ENCODE peak calls at places on chromosomes 12 and 14, in six cellular contexts. T, M, I, G, P and O are unnamed samples.

GRCh38 chr12:124539084-124540041 is 28.0 kb downstream of the NCOR2 start:
- DNase-seq in G (no peak), T (no peak), P (no peak), M (no peak), I (no peak), O (no peak)

GRCh38 chr12:116037941-116038837 is 239.3 kb downstream of the MED13L start:
- DNase-seq in P (peak), T (no peak), G (no peak), M (no peak), I (no peak), O (no peak)

GRCh38 chr12:52296572-52297215 is 5.4 kb upstream of the KRT81 start:
- DNase-seq in I (no peak), G (no peak), T (peak), P (no peak), M (no peak), O (no peak)

GRCh38 chr14:76782885-76783566 is 21.8 kb downstream of the VASH1 start:
- DNase-seq in P (no peak), I (no peak), G (no peak), T (peak), M (no peak), O (no peak)

GRCh38 chr12:98909749-98910148 is 264.7 kb downstream of the APAF1 start:
- DNase-seq in G (no peak), T (no peak), I (no peak), M (no peak), P (no peak), O (no peak)

GRCh38 chr12:40970320-40970907 is 217.7 kb upstream of the PDZRN4 start:
- DNase-seq in I (no peak), G (no peak), P (no peak), M (no peak), T (no peak), O (no peak)

GRCh38 chr12:106248177-106248848 is 493 bp upstream of the CKAP4 start:
- DNase-seq in P (peak), I (peak), M (no peak), T (peak), G (no peak), O (peak)

GRCh38 chr12:92971869-92972524 is 42.9 kb upstream of the EEA1 start:
- DNase-seq in G (no peak), M (peak), T (no peak), I (no peak), P (peak), O (no peak)

GRCh38 chr14:55780156-55780946 is 200.3 kb downstream of the KTN1 start:
- DNase-seq in T (peak), M (peak), G (no peak), P (peak), I (peak), O (peak)

GRCh38 chr12:76065917-76066316 is 18.6 kb downstream of the NAP1L1 start:
- DNase-seq in T (no peak), I (no peak), M (no peak), P (no peak), G (no peak), O (no peak)

GRCh38 chr14:81314443-81315175 is 85.5 kb downstream of the STON2 start:
- DNase-seq in M (no peak), P (no peak), T (no peak), G (no peak), I (no peak), O (no peak)

GRCh38 chr12:94699796-94700195 is 49.4 kb upstream of the TMCC3 start:
- DNase-seq in I (no peak), G (no peak), T (no peak), M (no peak), P (no peak), O (no peak)

GRCh38 chr14:30971586-30971985 is 53.9 kb upstream of the AP4S1 start:
- DNase-seq in T (no peak), I (no peak), P (no peak), M (no peak), G (no peak), O (no peak)

GRCh38 chr12:43812042-43812441 is 5.9 kb upstream of the TWF1 start:
- DNase-seq in G (no peak), T (no peak), P (no peak), I (no peak), M (no peak), O (no peak)

GRCh38 chr14:71267691-71268090 is 360.4 kb downstream of the PCNX1 start:
- DNase-seq in T (no peak), I (no peak), G (no peak), P (peak), M (no peak), O (no peak)

GRCh38 chr12:2666411-2666810 is 128.4 kb upstream of the FKBP4 start:
- DNase-seq in T (peak), P (no peak), G (no peak), M (no peak), I (no peak), O (no peak)

GRCh38 chr14:98477935-98478334 is 794.1 kb downstream of the BCL11B start:
- DNase-seq in P (no peak), T (no peak), M (no peak), G (no peak), I (no peak), O (no peak)

GRCh38 chr12:11901687-11902524 is 168.8 kb upstream of the BCL2L14 start:
- DNase-seq in P (no peak), G (no peak), M (no peak), I (no peak), T (no peak), O (no peak)

GRCh38 chr12:108846320-108846719 is 11.1 kb downstream of the SSH1 start:
- DNase-seq in P (peak), G (no peak), T (no peak), I (no peak), M (no peak), O (peak)

GRCh38 chr14:52013984-52014600 is 24.7 kb downstream of the RTRAF start:
- DNase-seq in I (peak), T (no peak), M (no peak), P (no peak), G (no peak), O (no peak)

GRCh38 chr12:91222746-91223145 is 40.1 kb upstream of the DCN start:
- DNase-seq in I (no peak), T (no peak), G (no peak), P (peak), M (no peak), O (no peak)

GRCh38 chr12:52860102-52860838 is 11.5 kb upstream of the KRT78 start:
- DNase-seq in I (peak), T (no peak), M (no peak), P (peak), G (no peak), O (no peak)

GRCh38 chr12:51592034-51592705 is 1.1 kb downstream of the SCN8A start:
- DNase-seq in M (peak), G (no peak), I (no peak), P (peak), T (no peak), O (no peak)

GRCh38 chr12:121465921-121466799 is 66.2 kb downstream of the RNF34 start:
- DNase-seq in M (no peak), P (peak), G (no peak), I (peak), T (no peak), O (peak)

GRCh38 chr12:116441292-116441691 is 117.9 kb upstream of the MAP1LC3B2 start:
- DNase-seq in T (no peak), G (no peak), P (no peak), I (no peak), M (no peak), O (peak)

GRCh38 chr12:95681210-95681765 is 109.3 kb downstream of the NTN4 start:
- DNase-seq in P (no peak), M (no peak), I (no peak), G (no peak), T (no peak), O (no peak)

GRCh38 chr14:86787782-86788181 is 1205.2 kb downstream of the GALC start:
- DNase-seq in P (peak), I (no peak), G (no peak), T (no peak), M (peak), O (no peak)

GRCh38 chr12:67068204-67068731 is 200.9 kb upstream of the CAND1 start:
- DNase-seq in I (peak), T (peak), P (no peak), G (no peak), M (no peak), O (no peak)

GRCh38 chr12:6551063-6551461 is 4.8 kb downstream of the IFFO1 start:
- DNase-seq in M (no peak), G (no peak), P (peak), T (peak), I (no peak), O (peak)

GRCh38 chr14:30680036-30680435 is 57.9 kb downstream of the SCFD1 start:
- DNase-seq in M (no peak), G (no peak), P (no peak), T (no peak), I (no peak), O (no peak)

GRCh38 chr12:124730455-124730932 is 133.2 kb downstream of the SCARB1 start:
- DNase-seq in P (peak), M (no peak), T (no peak), G (no peak), I (peak), O (peak)

GRCh38 chr14:30708157-30708556 is 86.0 kb downstream of the SCFD1 start:
- DNase-seq in G (no peak), M (no peak), P (no peak), T (no peak), I (no peak), O (no peak)

GRCh38 chr12:30796508-30796780 is 41.7 kb upstream of the CAPRIN2 start:
- DNase-seq in I (peak), T (peak), M (peak), P (peak), G (no peak), O (no peak)

GRCh38 chr12:52186135-52186840 is 5.5 kb downstream of the KRT80 start:
- DNase-seq in P (peak), T (no peak), M (peak), G (no peak), I (peak), O (no peak)

GRCh38 chr12:464484-465267 is 4.9 kb downstream of the B4GALNT3 start:
- DNase-seq in G (no peak), T (no peak), I (no peak), M (no peak), P (no peak), O (no peak)